ENCODE peak calls at places on chromosome 10, in six cellular contexts. One of them, this sample, is unnamed. For H3K9me3, the result is how much of the 10 kb centered on the place peaks cover.

GRCh38 chr10:120508393-120508792 is 51.4 kb downstream of the PLPP4 start:
- DNase-seq in A549: peak
- DNase-seq in tibial nerve: no peak
- DNase-seq in HepG2: no peak
- DNase-seq in suprapubic skin: no peak
- DNase-seq in GM12878: no peak
- DNase-seq in this sample: no peak

GRCh38 chr10:1102392-1102791 is 46.2 kb downstream of the WDR37 start:
- DNase-seq in A549: no peak
- DNase-seq in tibial nerve: no peak
- DNase-seq in HepG2: no peak
- DNase-seq in suprapubic skin: no peak
- DNase-seq in GM12878: no peak
- DNase-seq in this sample: no peak

GRCh38 chr10:97140887-97141745 is 44.6 kb downstream of the SLIT1 start:
- DNase-seq in A549: no peak
- DNase-seq in tibial nerve: no peak
- DNase-seq in HepG2: no peak
- DNase-seq in suprapubic skin: no peak
- DNase-seq in GM12878: no peak
- DNase-seq in this sample: no peak

GRCh38 chr10:122199070-122199469 is 72.0 kb upstream of the BTBD16 start:
- DNase-seq in A549: no peak
- DNase-seq in tibial nerve: no peak
- DNase-seq in HepG2: no peak
- DNase-seq in suprapubic skin: no peak
- DNase-seq in GM12878: no peak
- DNase-seq in this sample: no peak

GRCh38 chr10:76209135-76209534 is 777.7 kb downstream of the LRMDA start:
- DNase-seq in A549: no peak
- DNase-seq in tibial nerve: no peak
- DNase-seq in HepG2: no peak
- DNase-seq in suprapubic skin: no peak
- DNase-seq in GM12878: no peak
- DNase-seq in this sample: no peak

GRCh38 chr10:84095821-84096497 is 43.4 kb upstream of the GHITM start:
- DNase-seq in A549: no peak
- DNase-seq in tibial nerve: no peak
- DNase-seq in HepG2: no peak
- DNase-seq in suprapubic skin: no peak
- DNase-seq in GM12878: no peak
- DNase-seq in this sample: no peak

GRCh38 chr10:49058341-49059255 is 56.7 kb downstream of the VSTM4 start:
- DNase-seq in A549: no peak
- DNase-seq in tibial nerve: no peak
- DNase-seq in HepG2: no peak
- DNase-seq in suprapubic skin: no peak
- DNase-seq in GM12878: no peak
- DNase-seq in this sample: no peak

GRCh38 chr10:120283093-120283492 is 173.9 kb upstream of the PLPP4 start:
- DNase-seq in A549: no peak
- DNase-seq in tibial nerve: no peak
- DNase-seq in HepG2: no peak
- DNase-seq in suprapubic skin: no peak
- DNase-seq in GM12878: no peak
- DNase-seq in this sample: no peak

GRCh38 chr10:110399163-110400094 is 94.7 kb upstream of the SMNDC1 start:
- DNase-seq in A549: peak
- DNase-seq in tibial nerve: no peak
- DNase-seq in HepG2: peak
- DNase-seq in suprapubic skin: no peak
- DNase-seq in GM12878: no peak
- DNase-seq in this sample: peak

GRCh38 chr10:36349445-36350063 is 707.5 kb upstream of the FZD8 start:
- DNase-seq in A549: no peak
- DNase-seq in tibial nerve: no peak
- DNase-seq in HepG2: no peak
- DNase-seq in suprapubic skin: no peak
- DNase-seq in GM12878: no peak
- DNase-seq in this sample: no peak

GRCh38 chr10:32929634-32930033 is 28.4 kb downstream of the ITGB1 start:
- DNase-seq in A549: no peak
- DNase-seq in tibial nerve: no peak
- DNase-seq in HepG2: no peak
- DNase-seq in suprapubic skin: no peak
- DNase-seq in GM12878: no peak
- DNase-seq in this sample: no peak

GRCh38 chr10:98149858-98150257 is 15.4 kb downstream of the R3HCC1L start:
- DNase-seq in A549: no peak
- DNase-seq in tibial nerve: no peak
- DNase-seq in HepG2: no peak
- DNase-seq in suprapubic skin: no peak
- DNase-seq in GM12878: no peak
- DNase-seq in this sample: no peak
- H3K9me3 ChIP-seq in A549: under half
- H3K9me3 ChIP-seq in tibial nerve: under half
- H3K9me3 ChIP-seq in HepG2: under half
- H3K9me3 ChIP-seq in suprapubic skin: under half
- H3K9me3 ChIP-seq in GM12878: under half
- H3K9me3 ChIP-seq in this sample: under half

DNA sequence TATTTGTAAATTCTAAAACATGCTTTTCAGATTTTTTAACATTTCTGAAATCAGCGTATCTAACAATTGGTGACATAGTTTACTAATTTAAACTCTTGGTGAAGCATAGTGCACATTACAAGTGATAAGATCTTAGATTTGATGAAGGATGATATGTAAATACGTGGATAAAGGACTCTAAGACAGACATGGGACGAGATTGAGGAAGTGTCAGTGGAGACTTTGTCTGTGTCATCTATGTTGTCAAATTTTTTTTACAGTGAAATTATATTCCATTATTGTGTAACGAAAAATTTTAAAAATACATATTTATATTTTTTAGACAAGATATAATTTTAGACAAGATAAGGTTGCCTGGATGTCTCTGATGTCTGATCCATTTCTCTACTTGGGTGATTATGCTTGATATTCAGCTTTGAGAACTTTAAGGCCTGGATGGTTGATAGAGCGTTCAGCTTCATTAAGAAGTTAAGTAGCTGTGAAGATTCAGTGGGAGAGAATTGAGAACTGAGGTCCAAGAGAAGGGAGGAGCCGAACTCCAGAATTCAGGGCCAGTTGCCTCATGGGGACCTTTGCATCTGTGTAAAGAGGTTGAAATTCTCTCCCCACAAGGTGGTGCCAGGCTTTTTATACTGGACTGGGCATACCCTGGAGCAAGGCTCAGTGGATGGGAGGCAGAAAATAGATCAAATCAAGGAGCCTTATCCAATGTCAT is 62.7 kb downstream of the KAT6B start:
- DNase-seq in A549: no peak
- DNase-seq in tibial nerve: no peak
- DNase-seq in HepG2: peak
- DNase-seq in suprapubic skin: no peak
- DNase-seq in GM12878: no peak
- DNase-seq in this sample: no peak
- TF ChIP-seq CTCF in A549: peak
- TF ChIP-seq CTCF in tibial nerve: no peak
- TF ChIP-seq CTCF in HepG2: peak
- TF ChIP-seq CTCF in suprapubic skin: no peak
- TF ChIP-seq CTCF in GM12878: peak
- TF ChIP-seq CTCF in this sample: no peak

GRCh38 chr10:132536964-132537712 is 449 bp upstream of the INPP5A start:
- DNase-seq in A549: peak
- DNase-seq in tibial nerve: peak
- DNase-seq in HepG2: peak
- DNase-seq in suprapubic skin: peak
- DNase-seq in GM12878: peak
- DNase-seq in this sample: peak
- TF ChIP-seq EP300 in A549: peak
- TF ChIP-seq EP300 in tibial nerve: peak
- TF ChIP-seq EP300 in HepG2: no peak
- TF ChIP-seq EP300 in suprapubic skin: no peak
- TF ChIP-seq EP300 in GM12878: no peak
- TF ChIP-seq EP300 in this sample: no peak

DNA sequence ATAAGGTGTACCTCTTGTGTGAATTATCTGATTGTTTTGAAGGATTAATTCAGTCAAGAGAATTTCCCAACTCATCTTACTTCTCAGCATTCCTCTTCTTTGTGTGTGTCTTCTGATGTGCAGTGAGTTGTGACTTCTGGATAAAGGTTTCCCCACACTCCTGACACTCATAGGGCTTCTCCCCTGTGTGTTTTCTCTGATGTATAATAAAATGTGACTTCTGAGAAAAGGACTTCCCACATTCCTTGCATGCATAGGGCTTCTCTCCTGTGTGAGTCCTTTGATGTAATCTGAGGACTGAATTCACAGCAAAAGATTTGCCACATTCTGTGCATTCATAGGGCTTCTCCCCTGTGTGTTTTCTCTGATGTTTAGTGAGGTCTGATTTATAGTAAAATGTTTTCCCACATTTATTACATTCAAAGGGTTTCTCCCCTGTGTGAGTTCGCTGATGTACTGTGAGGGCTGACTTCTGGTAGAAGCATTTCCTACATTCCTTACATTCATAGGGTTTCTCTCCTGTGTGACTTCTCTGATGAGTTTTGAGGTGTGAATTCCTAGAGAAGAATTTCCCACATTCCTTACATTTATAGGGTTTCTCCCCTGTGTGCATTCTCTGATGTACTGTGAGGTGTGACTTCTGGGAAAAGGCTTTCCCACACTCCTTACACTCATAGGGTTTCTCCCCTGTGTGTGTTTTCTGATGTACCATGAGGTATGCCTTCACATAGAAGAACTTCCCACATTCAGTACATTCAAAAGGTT is 24.2 kb downstream of the ZNF25 start:
- DNase-seq in A549: no peak
- DNase-seq in tibial nerve: no peak
- DNase-seq in HepG2: no peak
- DNase-seq in suprapubic skin: no peak
- DNase-seq in GM12878: no peak
- DNase-seq in this sample: no peak
- H3K9me3 ChIP-seq in A549: under half
- H3K9me3 ChIP-seq in tibial nerve: under half
- H3K9me3 ChIP-seq in HepG2: under half
- H3K9me3 ChIP-seq in suprapubic skin: under half
- H3K9me3 ChIP-seq in GM12878: under half
- H3K9me3 ChIP-seq in this sample: under half

DNA sequence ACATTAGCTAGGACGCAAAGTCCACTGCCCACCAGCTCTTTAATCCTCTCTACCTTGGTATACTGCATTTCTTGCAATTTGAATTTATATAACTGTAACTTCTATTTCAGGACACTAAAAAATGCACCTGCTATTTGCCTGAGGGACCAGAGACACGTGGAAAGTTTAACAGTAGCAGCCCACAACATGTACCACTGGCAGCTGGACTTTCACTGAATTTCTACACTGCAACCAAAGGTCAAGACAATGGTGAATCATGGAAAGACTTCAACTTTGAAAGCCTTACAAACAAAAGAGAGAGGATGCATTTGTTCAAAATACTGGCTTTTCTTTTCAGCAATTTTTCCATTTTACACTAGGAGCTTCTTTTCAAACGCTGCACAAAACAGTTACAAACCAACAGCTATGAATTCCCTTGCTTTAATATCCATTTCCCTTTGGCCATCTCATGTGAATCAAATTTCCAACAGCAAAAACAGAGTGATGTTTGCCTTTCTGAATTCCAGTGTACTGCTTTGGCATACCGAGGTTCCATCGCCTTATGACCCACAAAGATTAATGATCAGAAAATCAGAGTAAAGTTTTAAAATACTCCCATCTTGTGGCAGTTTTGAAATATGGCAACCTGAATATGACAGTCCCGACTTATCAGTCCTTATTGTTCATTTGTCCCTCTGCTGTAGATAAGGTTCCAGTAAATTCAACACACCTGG is 29.9 kb upstream of the HNRNPH3 start:
- DNase-seq in A549: peak
- DNase-seq in tibial nerve: no peak
- DNase-seq in HepG2: peak
- DNase-seq in suprapubic skin: no peak
- DNase-seq in GM12878: peak
- DNase-seq in this sample: no peak
- TF ChIP-seq CTCF in A549: peak
- TF ChIP-seq CTCF in tibial nerve: peak
- TF ChIP-seq CTCF in HepG2: peak
- TF ChIP-seq CTCF in suprapubic skin: peak
- TF ChIP-seq CTCF in GM12878: peak
- TF ChIP-seq CTCF in this sample: peak

GRCh38 chr10:104300736-104301292 is 31.8 kb downstream of the GSTO2 start:
- DNase-seq in A549: peak
- DNase-seq in tibial nerve: no peak
- DNase-seq in HepG2: no peak
- DNase-seq in suprapubic skin: no peak
- DNase-seq in GM12878: no peak
- DNase-seq in this sample: peak
- TF ChIP-seq EP300 in A549: no peak
- TF ChIP-seq EP300 in tibial nerve: no peak
- TF ChIP-seq EP300 in HepG2: no peak
- TF ChIP-seq EP300 in suprapubic skin: no peak
- TF ChIP-seq EP300 in GM12878: no peak
- TF ChIP-seq EP300 in this sample: no peak

GRCh38 chr10:131678613-131679012 is 222.2 kb upstream of the PPP2R2D start:
- DNase-seq in A549: no peak
- DNase-seq in tibial nerve: no peak
- DNase-seq in HepG2: no peak
- DNase-seq in suprapubic skin: no peak
- DNase-seq in GM12878: no peak
- DNase-seq in this sample: no peak
- H3K9me3 ChIP-seq in A549: under half
- H3K9me3 ChIP-seq in tibial nerve: under half
- H3K9me3 ChIP-seq in HepG2: under half
- H3K9me3 ChIP-seq in suprapubic skin: under half
- H3K9me3 ChIP-seq in GM12878: under half
- H3K9me3 ChIP-seq in this sample: under half

GRCh38 chr10:124020871-124021823 is 72.3 kb downstream of the CHST15 start:
- DNase-seq in A549: no peak
- DNase-seq in tibial nerve: no peak
- DNase-seq in HepG2: no peak
- DNase-seq in suprapubic skin: no peak
- DNase-seq in GM12878: no peak
- DNase-seq in this sample: no peak
- TF ChIP-seq CTCF in A549: no peak
- TF ChIP-seq CTCF in tibial nerve: no peak
- TF ChIP-seq CTCF in HepG2: no peak
- TF ChIP-seq CTCF in suprapubic skin: no peak
- TF ChIP-seq CTCF in GM12878: no peak
- TF ChIP-seq CTCF in this sample: no peak

DNA sequence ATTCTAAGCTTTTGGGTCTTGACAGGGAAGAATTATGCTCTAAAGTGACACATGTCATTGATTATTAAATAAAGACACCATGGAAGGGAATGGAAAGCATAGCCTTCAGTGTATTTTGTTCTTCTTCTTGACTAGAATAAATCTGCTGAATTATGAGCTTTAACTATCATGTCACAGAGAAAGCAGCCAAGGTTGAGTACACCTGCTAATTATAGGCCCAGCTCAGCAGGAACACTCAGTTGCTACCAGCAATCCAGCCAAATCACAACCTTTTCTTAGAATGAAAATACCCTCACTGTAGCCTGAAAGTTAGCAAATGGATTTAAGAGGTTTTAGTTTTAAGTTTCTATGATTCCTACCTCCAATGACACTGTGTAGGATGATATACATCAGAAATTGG is 225.3 kb upstream of the RHOBTB1 start:
- DNase-seq in A549: no peak
- DNase-seq in tibial nerve: no peak
- DNase-seq in HepG2: no peak
- DNase-seq in suprapubic skin: no peak
- DNase-seq in GM12878: no peak
- DNase-seq in this sample: no peak
- TF ChIP-seq EP300 in A549: no peak
- TF ChIP-seq EP300 in tibial nerve: no peak
- TF ChIP-seq EP300 in HepG2: no peak
- TF ChIP-seq EP300 in suprapubic skin: no peak
- TF ChIP-seq EP300 in GM12878: no peak
- TF ChIP-seq EP300 in this sample: no peak

This sample was measured in stomach.